ENCODE peak calls at places on chromosomes 5 and 9, in nine cellular contexts. H, B, N, K, M, D, O, L and I are unnamed samples. For H3K4me1, the result is how much of the 10 kb centered on the place peaks cover.

GRCh38 chr5:177390363-177391300 is 6.4 kb downstream of the SLC34A1 start:
- DNase-seq in H (peak), B (peak), N (peak), K (peak), M (peak), D (peak), O (peak), L (peak), I (peak)

GRCh38 chr9:97861148-97861475 is 8.1 kb downstream of the FOXE1 start:
- DNase-seq in H (no peak), B (no peak), N (no peak), K (no peak), M (no peak), D (no peak), O (no peak), L (no peak), I (no peak)

GRCh38 chr5:180470966-180471582 is 23.1 kb upstream of the CNOT6 start:
- DNase-seq in H (no peak), B (peak), N (no peak), K (peak), M (peak), D (peak), O (peak), L (peak), I (peak)

GRCh38 chr5:61906820-61907219 is 399.2 kb upstream of the KIF2A start:
- DNase-seq in H (no peak), B (no peak), N (no peak), K (no peak), M (no peak), D (no peak), O (no peak), L (no peak), I (no peak)

GRCh38 chr9:108664309-108665255 is 191.2 kb downstream of the ACTL7B start:
- DNase-seq in H (no peak), B (no peak), N (no peak), K (no peak), M (no peak), D (no peak), O (no peak), L (no peak), I (no peak)

GRCh38 chr9:76181020-76181641 is 213.1 kb downstream of the RFK start:
- DNase-seq in H (no peak), B (no peak), N (no peak), K (no peak), M (peak), D (peak), O (no peak), L (no peak), I (no peak)

GRCh38 chr9:14532716-14533115 is 160.5 kb downstream of the ZDHHC21 start:
- DNase-seq in H (no peak), B (no peak), N (no peak), K (no peak), M (no peak), D (peak), O (no peak), L (no peak), I (no peak)

GRCh38 chr5:51621156-51621555 is 237.9 kb downstream of the ISL1 start:
- DNase-seq in H (no peak), B (no peak), N (no peak), K (no peak), M (no peak), D (no peak), O (no peak), L (no peak), I (no peak)

GRCh38 chr9:27836661-27837401 is 263.6 kb upstream of the C9orf72 start:
- DNase-seq in H (no peak), B (no peak), N (no peak), K (no peak), M (no peak), D (no peak), O (no peak), L (no peak), I (no peak)

GRCh38 chr5:43780586-43780985 is 177.6 kb downstream of the NNT start:
- DNase-seq in H (no peak), B (no peak), N (no peak), K (no peak), M (peak), D (no peak), O (no peak), L (no peak), I (no peak)

GRCh38 chr5:172816887-172817418 is 17.1 kb upstream of the ERGIC1 start:
- DNase-seq in H (peak), B (no peak), N (no peak), K (no peak), M (peak), D (peak), O (no peak), L (no peak), I (no peak)

GRCh38 chr9:121950441-121950840 is 142.7 kb downstream of the TTLL11 start:
- DNase-seq in H (no peak), B (no peak), N (no peak), K (no peak), M (no peak), D (no peak), O (no peak), L (no peak), I (no peak)

GRCh38 chr5:56185777-56186311 is 47.3 kb downstream of the ANKRD55 start:
- DNase-seq in H (no peak), B (no peak), N (no peak), K (no peak), M (no peak), D (peak), O (no peak), L (no peak), I (no peak)

GRCh38 chr9:78601957-78602565 is 305.1 kb downstream of the PSAT1 start:
- DNase-seq in H (no peak), B (peak), N (no peak), K (no peak), M (peak), D (peak), O (no peak), L (no peak), I (no peak)

GRCh38 chr5:84870369-84870768 is 485.7 kb upstream of the EDIL3 start:
- DNase-seq in H (no peak), B (no peak), N (no peak), K (no peak), M (no peak), D (no peak), O (no peak), L (no peak), I (no peak)

GRCh38 chr5:156191547-156191946 is 135.4 kb upstream of the SGCD start:
- DNase-seq in H (no peak), B (no peak), N (no peak), K (no peak), M (no peak), D (no peak), O (no peak), L (no peak), I (no peak)

GRCh38 chr9:6943293-6943692 is 185.5 kb downstream of the KDM4C start:
- DNase-seq in H (no peak), B (no peak), N (no peak), K (no peak), M (no peak), D (no peak), O (no peak), L (no peak), I (no peak)

GRCh38 chr5:10201223-10201868 is 48.3 kb downstream of the ATPSCKMT start:
- DNase-seq in H (no peak), B (no peak), N (no peak), K (no peak), M (no peak), D (no peak), O (no peak), L (no peak), I (no peak)

GRCh38 chr9:126550891-126551351 is 62.8 kb upstream of the LMX1B start:
- DNase-seq in H (no peak), B (no peak), N (peak), K (no peak), M (no peak), D (no peak), O (peak), L (peak), I (no peak)

GRCh38 chr5:145574889-145575573 is 260.1 kb downstream of the PRELID2 start:
- DNase-seq in H (no peak), B (no peak), N (no peak), K (no peak), M (no peak), D (no peak), O (no peak), L (no peak), I (no peak)

GRCh38 chr5:69295088-69295754 is 37.4 kb downstream of the CCDC125 start:
- DNase-seq in H (no peak), B (no peak), N (no peak), K (no peak), M (peak), D (no peak), O (no peak), L (no peak), I (no peak)

GRCh38 chr9:115107701-115108100 is 10.3 kb downstream of the TNC start:
- DNase-seq in H (no peak), B (no peak), N (no peak), K (no peak), M (no peak), D (no peak), O (peak), L (no peak), I (no peak)

GRCh38 chr9:115069302-115069701 is 48.7 kb downstream of the TNC start:
- DNase-seq in H (no peak), B (no peak), N (no peak), K (no peak), M (no peak), D (no peak), O (no peak), L (no peak), I (no peak)

GRCh38 chr9:33435821-33436277 is 11.5 kb downstream of the AQP3 start:
- DNase-seq in H (no peak), B (no peak), N (no peak), K (no peak), M (no peak), D (no peak), O (no peak), L (no peak), I (no peak)

GRCh38 chr5:117302949-117303348 is 728.3 kb upstream of the SEMA6A start:
- DNase-seq in H (no peak), B (no peak), N (no peak), K (no peak), M (no peak), D (no peak), O (no peak), L (no peak), I (no peak)

GRCh38 chr5:156498226-156498965 is 171.4 kb downstream of the SGCD start:
- DNase-seq in H (no peak), B (no peak), N (no peak), K (no peak), M (no peak), D (no peak), O (no peak), L (no peak), I (no peak)

GRCh38 chr9:131657031-131657377 is 82.9 kb downstream of the RAPGEF1 start:
- DNase-seq in H (no peak), B (no peak), N (no peak), K (no peak), M (no peak), D (no peak), O (no peak), L (no peak), I (no peak)

GRCh38 chr9:98410185-98410697 is 154.8 kb upstream of the TBC1D2 start:
- DNase-seq in H (no peak), B (no peak), N (no peak), K (no peak), M (peak), D (no peak), O (no peak), L (no peak), I (no peak)

GRCh38 chr5:132465095-132465707 is 25.4 kb downstream of the IRF1 start:
- DNase-seq in H (peak), B (no peak), N (peak), K (no peak), M (no peak), D (no peak), O (no peak), L (no peak), I (no peak)

GRCh38 chr5:10563940-10564837 is at the start of gene ANKRD33B:
- DNase-seq in H (peak), B (no peak), N (peak), K (peak), M (peak), D (peak), O (peak), L (no peak), I (peak)

GRCh38 chr5:129135633-129136032 is 41.1 kb downstream of the ISOC1 start:
- DNase-seq in H (no peak), B (no peak), N (no peak), K (no peak), M (peak), D (peak), O (no peak), L (no peak), I (no peak)

GRCh38 chr5:61817472-61818326 is 485.6 kb downstream of the ZSWIM6 start:
- DNase-seq in H (no peak), B (peak), N (no peak), K (no peak), M (peak), D (peak), O (peak), L (peak), I (peak)

GRCh38 chr5:9361835-9362234 is 184.0 kb downstream of the SEMA5A start:
- DNase-seq in H (no peak), B (peak), N (no peak), K (peak), M (peak), D (peak), O (peak), L (no peak), I (peak)

GRCh38 chr9:81776834-81777233 is 87.5 kb upstream of the TLE1 start:
- DNase-seq in H (no peak), B (no peak), N (no peak), K (no peak), M (no peak), D (no peak), O (peak), L (no peak), I (no peak)

GRCh38 chr5:7762267-7762666 is 88.7 kb downstream of the CFAP90 start:
- DNase-seq in H (no peak), B (peak), N (no peak), K (no peak), M (no peak), D (no peak), O (no peak), L (no peak), I (no peak)

DNA sequence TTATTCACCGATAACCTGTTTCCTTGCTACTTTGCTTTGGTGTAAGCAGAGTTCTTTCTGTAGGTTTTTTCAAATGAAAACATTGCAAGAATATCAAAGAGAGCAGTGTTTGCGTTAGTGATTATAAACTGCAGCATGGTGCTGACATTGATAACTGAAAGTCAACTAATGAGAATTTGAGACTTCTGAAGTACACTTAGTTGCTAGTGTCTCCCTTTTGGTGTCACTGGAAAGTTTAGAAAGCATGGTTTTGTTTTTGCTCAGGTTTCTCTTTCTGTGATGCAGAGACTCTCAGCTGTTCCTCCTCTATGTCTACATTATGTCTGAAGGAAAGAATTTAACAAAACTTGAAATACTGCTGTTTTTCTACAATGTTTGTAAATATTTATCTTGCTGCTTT is 80.2 kb upstream of the ZNF169 start:
- DNase-seq in H (no peak), B (no peak), N (no peak), K (no peak), M (no peak), D (no peak), O (no peak), L (no peak), I (no peak)
- H3K4me1 ChIP-seq in H (half or more), B (under half), N (under half), K (half or more), M (under half), D (under half), O (under half), L (under half), I (under half)

DNA sequence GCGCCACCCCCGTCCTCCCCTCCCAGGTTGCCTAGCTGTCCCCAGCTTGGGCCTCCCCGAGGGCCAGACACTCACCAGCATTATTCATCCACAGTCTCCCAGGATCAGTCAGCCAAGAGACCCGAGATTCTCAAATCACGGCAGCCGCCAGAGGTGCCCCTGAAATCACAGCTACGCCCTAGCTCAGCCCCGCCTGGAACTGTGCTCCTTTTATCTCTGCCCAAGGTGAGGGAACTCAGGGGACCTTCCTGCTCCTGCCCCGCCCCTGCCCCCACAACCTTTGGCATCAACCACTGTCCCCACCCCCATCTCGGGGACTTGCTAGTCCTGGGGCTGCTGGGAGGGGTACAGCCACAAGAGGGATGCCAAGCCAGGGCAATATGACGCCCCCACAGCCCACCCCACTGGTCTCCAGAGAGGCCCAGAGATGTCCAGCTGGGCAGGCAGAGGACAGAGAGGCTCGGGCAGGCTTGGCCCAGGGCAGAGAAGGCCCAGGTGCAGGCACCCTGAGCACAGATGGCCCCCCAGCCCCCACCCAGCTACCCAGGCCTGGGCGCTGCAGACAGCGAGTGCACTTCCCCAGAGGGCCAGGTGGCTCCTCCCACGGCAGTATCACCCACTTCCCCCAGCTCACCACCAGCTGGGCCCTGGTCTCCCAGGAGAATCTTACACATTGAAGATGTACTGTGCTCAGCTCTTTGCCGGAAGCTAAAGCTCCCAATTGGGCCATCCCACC is at the start of gene FUT7:
- DNase-seq in H (no peak), B (no peak), N (no peak), K (no peak), M (no peak), D (no peak), O (no peak), L (no peak), I (no peak)
- TF ChIP-seq CTCF in H (no peak), B (no peak), N (no peak), K (no peak), M (no peak), D (no peak), O (no peak), L (no peak), I (no peak)

DNA sequence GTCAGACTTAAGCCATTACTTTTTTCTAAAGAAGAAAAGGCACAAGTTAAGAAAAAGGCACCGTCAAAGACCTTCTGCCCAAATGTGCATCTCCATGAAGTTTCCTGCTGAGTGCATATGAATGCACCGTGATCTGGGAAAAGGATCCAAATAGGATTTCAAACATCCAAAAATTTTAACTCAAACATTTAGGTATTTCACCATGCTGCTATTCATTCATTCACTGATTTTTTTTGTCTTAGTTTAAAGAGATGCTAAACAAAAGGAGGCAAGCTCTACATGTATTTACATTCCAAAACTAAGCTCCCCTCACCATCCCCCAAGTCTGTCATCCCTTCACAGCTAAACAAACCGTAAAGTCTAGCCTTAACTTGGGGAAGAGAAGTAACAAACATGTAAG is 291.9 kb downstream of the ARL15 start:
- DNase-seq in H (no peak), B (no peak), N (no peak), K (no peak), M (no peak), D (no peak), O (no peak), L (no peak), I (no peak)
- H3K4me3 ChIP-seq in H (no peak), B (no peak), N (no peak), K (no peak), M (no peak), D (no peak), O (no peak), L (no peak), I (no peak)

GRCh38 chr5:52727001-52727400 is 60.7 kb upstream of the ITGA1 start:
- DNase-seq in H (no peak), B (no peak), N (no peak), K (no peak), M (no peak), D (no peak), O (no peak), L (no peak), I (no peak)
- H3K4me1 ChIP-seq in H (under half), B (under half), N (under half), K (under half), M (under half), D (under half), O (under half), L (under half), I (under half)

GRCh38 chr5:73983661-73984060 is 357.7 kb downstream of the ARHGEF28 start:
- DNase-seq in H (no peak), B (no peak), N (no peak), K (no peak), M (no peak), D (no peak), O (no peak), L (peak), I (no peak)

GRCh38 chr5:73985145-73985544 is 359.1 kb downstream of the ARHGEF28 start:
- DNase-seq in H (no peak), B (no peak), N (no peak), K (no peak), M (peak), D (peak), O (no peak), L (peak), I (peak)

GRCh38 chr5:73977146-73977545 is 351.1 kb downstream of the ARHGEF28 start:
- DNase-seq in H (no peak), B (no peak), N (no peak), K (no peak), M (no peak), D (no peak), O (no peak), L (no peak), I (no peak)

GRCh38 chr5:73986729-73987128 is 360.7 kb downstream of the ARHGEF28 start:
- DNase-seq in H (no peak), B (no peak), N (no peak), K (no peak), M (no peak), D (no peak), O (no peak), L (no peak), I (no peak)

GRCh38 chr5:73981696-73982095 is 355.7 kb downstream of the ARHGEF28 start:
- DNase-seq in H (no peak), B (no peak), N (no peak), K (no peak), M (no peak), D (no peak), O (no peak), L (no peak), I (no peak)
- TF ChIP-seq CTCF in H (no peak), B (no peak), N (no peak), K (no peak), M (no peak), D (no peak), O (no peak), L (no peak), I (no peak)